ENCODE peak calls at places on chromosomes 4 and X, in six cellular contexts. H is hypothalamus, E is glomerular endothelial cell, C is hippocampal formation, S is NCI-H2171, W is fibroblast of lung. V is an unnamed sample.

GRCh38 chr4:165204462-165204830 is 2.9 kb upstream of the KLHL2 start:
- DNase-seq in H (no peak), E (no peak), C (no peak), S (no peak), W (peak), V (no peak)

GRCh38 chr4:40187386-40187913 is 9.4 kb upstream of the RHOH start:
- DNase-seq in H (no peak), E (no peak), C (no peak), S (no peak), W (no peak), V (no peak)

GRCh38 chr4:79198886-79199591 is 126.8 kb downstream of the NAA11 start:
- DNase-seq in H (no peak), E (no peak), C (no peak), S (peak), W (no peak), V (no peak)

GRCh38 chrX:22748093-22748999 is 251.4 kb upstream of the DDX53 start:
- DNase-seq in H (peak), E (peak), C (peak), S (no peak), W (peak), V (peak)

GRCh38 chr4:156970501-156971167 is 965 bp downstream of the PDGFC start:
- DNase-seq in H (peak), E (no peak), C (peak), S (no peak), W (peak), V (peak)

GRCh38 chr4:7811536-7812190 is 128.0 kb downstream of the AFAP1 start:
- DNase-seq in H (no peak), E (no peak), C (no peak), S (no peak), W (peak), V (no peak)

GRCh38 chr4:72326692-72327632 is 242.1 kb downstream of the ADAMTS3 start:
- DNase-seq in H (no peak), E (no peak), C (no peak), S (no peak), W (peak), V (no peak)

GRCh38 chrX:39613997-39614679 is 483.6 kb downstream of the BCOR start:
- DNase-seq in H (no peak), E (no peak), C (no peak), S (peak), W (no peak), V (no peak)

GRCh38 chr4:118941799-118942198 is 53.1 kb downstream of the SYNPO2 start:
- DNase-seq in H (no peak), E (no peak), C (no peak), S (no peak), W (peak), V (no peak)

GRCh38 chr4:130026185-130026584 is 930.2 kb downstream of the C4orf33 start:
- DNase-seq in H (no peak), E (no peak), C (no peak), S (peak), W (no peak), V (no peak)

GRCh38 chrX:153933751-153934472 is 925 bp downstream of the NAA10 start:
- DNase-seq in H (no peak), E (no peak), C (no peak), S (no peak), W (no peak), V (no peak)

GRCh38 chr4:85452073-85452764 is 22.7 kb upstream of the ARHGAP24 start:
- DNase-seq in H (no peak), E (no peak), C (no peak), S (no peak), W (no peak), V (no peak)

GRCh38 chr4:8589336-8589735 is 3.2 kb upstream of the CPZ start:
- DNase-seq in H (no peak), E (no peak), C (no peak), S (no peak), W (no peak), V (no peak)

GRCh38 chr4:8362483-8362882 is 78.0 kb downstream of the ACOX3 start:
- DNase-seq in H (no peak), E (no peak), C (no peak), S (no peak), W (no peak), V (no peak)